ENCODE peak calls at places on chromosomes 2 and 18, in seven cellular contexts. K is CD4-positive, alpha-beta T cell; B is OCI-LY7; H is HCT116; I is NB4; A is foreskin fibroblast; T is K562. C is an unnamed sample.

GRCh38 chr2:65481961-65482360 is 49.6 kb upstream of the SPRED2 start:
- DNase-seq in I (no peak), H (no peak), B (no peak), K (no peak), T (no peak), A (no peak), C (no peak)

GRCh38 chr18:35409921-35410320 is 32.8 kb upstream of the ZNF396 start:
- DNase-seq in H (no peak), A (peak), B (no peak), T (peak), I (no peak), K (no peak), C (no peak)

GRCh38 chr2:222950886-222951285 is 90.0 kb downstream of the ACSL3 start:
- DNase-seq in A (peak), B (no peak), H (no peak), T (no peak), K (no peak), I (no peak), C (no peak)

GRCh38 chr2:28821295-28821958 is 10.8 kb downstream of the SPDYA start:
- DNase-seq in H (peak), I (peak), K (peak), T (peak), A (peak), B (peak), C (peak)

GRCh38 chr2:226687641-226688253 is 111.9 kb downstream of the IRS1 start:
- DNase-seq in T (no peak), A (peak), B (no peak), K (no peak), H (no peak), I (no peak), C (no peak)

GRCh38 chr2:117979911-117980341 is 33.9 kb downstream of the CCDC93 start:
- DNase-seq in I (no peak), A (peak), H (no peak), B (no peak), K (no peak), T (no peak), C (no peak)

GRCh38 chr18:59820663-59821062 is 79.1 kb upstream of the PMAIP1 start:
- DNase-seq in H (no peak), A (peak), B (no peak), T (no peak), I (no peak), K (no peak), C (no peak)

GRCh38 chr2:20576598-20577115 is 74.2 kb downstream of the HS1BP3 start:
- DNase-seq in B (peak), A (no peak), K (peak), T (no peak), H (no peak), I (no peak), C (no peak)

GRCh38 chr2:197195591-197195990 is 115.0 kb downstream of the ANKRD44 start:
- DNase-seq in B (no peak), H (no peak), K (no peak), A (no peak), I (no peak), T (no peak), C (no peak)

GRCh38 chr2:66014450-66014849 is 420.5 kb upstream of the MEIS1 start:
- DNase-seq in A (no peak), I (no peak), B (no peak), T (no peak), H (no peak), K (no peak), C (no peak)

GRCh38 chr2:102708847-102709559 is 52.8 kb upstream of the TMEM182 start:
- DNase-seq in H (peak), B (no peak), K (no peak), T (no peak), A (peak), I (no peak), C (no peak)

GRCh38 chr2:48205137-48205798 is 299.0 kb upstream of the FBXO11 start:
- DNase-seq in H (no peak), K (no peak), A (peak), B (no peak), I (peak), T (no peak), C (no peak)
- TF ChIP-seq CTCF in H (no peak), K (no peak), A (no peak), B (no peak), I (peak), T (peak), C (no peak)

GRCh38 chr2:144519597-144519933 is 354 bp downstream of the ZEB2 start:
- DNase-seq in B (no peak), A (no peak), I (no peak), K (no peak), H (no peak), T (no peak), C (no peak)

GRCh38 chr2:144518744-144519596 is 949 bp downstream of the ZEB2 start:
- DNase-seq in T (no peak), H (no peak), I (peak), A (peak), B (peak), K (no peak), C (no peak)

GRCh38 chr2:144520718-144521487 is 984 bp upstream of the ZEB2 start:
- DNase-seq in H (no peak), I (no peak), A (peak), K (no peak), B (no peak), T (no peak), C (no peak)

GRCh38 chr2:144521702-144522101 is 1.8 kb upstream of the ZEB2 start:
- DNase-seq in A (peak), B (no peak), I (peak), T (no peak), K (no peak), H (no peak), C (no peak)

DNA sequence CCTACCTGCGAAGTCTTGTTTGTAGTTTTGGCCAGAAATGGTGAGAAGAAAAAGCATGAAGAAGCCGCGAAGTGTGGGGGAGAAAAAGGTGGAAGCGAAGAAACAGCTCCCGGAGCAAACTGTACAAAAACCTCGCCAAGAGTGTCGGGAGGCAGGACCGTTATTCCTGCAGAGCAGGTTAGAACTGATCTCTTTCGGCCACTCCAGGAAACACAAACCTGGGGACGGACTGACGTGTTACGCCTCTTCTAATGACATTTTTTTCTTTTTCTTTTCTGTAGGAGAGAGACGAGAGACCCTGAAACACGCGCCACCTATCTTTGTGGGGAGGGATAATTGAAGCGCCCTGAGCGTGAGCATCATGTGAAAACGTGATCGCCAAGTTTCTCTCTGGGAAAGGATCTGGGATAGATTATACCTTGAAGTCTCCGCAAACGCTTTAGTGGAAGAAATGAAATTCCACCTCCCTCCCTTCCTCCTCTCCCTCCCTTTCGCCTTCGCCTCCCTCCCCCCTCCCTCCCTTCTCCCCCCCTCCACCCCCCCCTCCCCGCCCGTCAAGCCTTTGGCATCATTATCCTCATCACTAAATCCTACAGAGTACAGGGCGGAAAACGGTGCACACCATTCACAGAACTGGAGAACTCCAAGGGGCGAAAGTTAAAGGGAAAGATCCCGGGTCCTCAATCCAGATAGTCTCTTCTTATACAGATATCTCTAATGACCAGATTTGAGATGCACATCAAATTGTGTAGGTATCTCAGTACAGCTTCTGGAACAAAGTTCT is at the start of gene ZEB2:
- DNase-seq in K (no peak), B (peak), H (peak), T (peak), A (peak), I (peak), C (peak)
- TF ChIP-seq CTCF in K (no peak), B (peak), H (peak), T (peak), A (peak), I (peak), C (peak)

GRCh38 chr2:88542668-88543067 is 84.6 kb downstream of the EIF2AK3 start:
- DNase-seq in T (no peak), K (no peak), B (no peak), I (no peak), A (no peak), H (no peak), C (no peak)

GRCh38 chr2:88543541-88544057 is 83.7 kb downstream of the EIF2AK3 start:
- DNase-seq in T (no peak), I (no peak), H (no peak), K (no peak), B (no peak), A (no peak), C (no peak)

GRCh38 chr2:88540346-88540745 is 86.9 kb downstream of the EIF2AK3 start:
- DNase-seq in B (no peak), I (peak), H (no peak), K (no peak), T (no peak), A (peak), C (no peak)

GRCh38 chr2:88549616-88550292 is 77.5 kb downstream of the EIF2AK3 start:
- DNase-seq in H (no peak), K (no peak), T (no peak), A (peak), B (no peak), I (no peak), C (peak)

GRCh38 chr2:88545118-88545517 is 82.1 kb downstream of the EIF2AK3 start:
- DNase-seq in A (peak), I (peak), T (peak), K (no peak), B (peak), H (peak), C (no peak)
- TF ChIP-seq CTCF in A (no peak), I (no peak), T (no peak), K (no peak), B (no peak), H (no peak), C (no peak)

DNA sequence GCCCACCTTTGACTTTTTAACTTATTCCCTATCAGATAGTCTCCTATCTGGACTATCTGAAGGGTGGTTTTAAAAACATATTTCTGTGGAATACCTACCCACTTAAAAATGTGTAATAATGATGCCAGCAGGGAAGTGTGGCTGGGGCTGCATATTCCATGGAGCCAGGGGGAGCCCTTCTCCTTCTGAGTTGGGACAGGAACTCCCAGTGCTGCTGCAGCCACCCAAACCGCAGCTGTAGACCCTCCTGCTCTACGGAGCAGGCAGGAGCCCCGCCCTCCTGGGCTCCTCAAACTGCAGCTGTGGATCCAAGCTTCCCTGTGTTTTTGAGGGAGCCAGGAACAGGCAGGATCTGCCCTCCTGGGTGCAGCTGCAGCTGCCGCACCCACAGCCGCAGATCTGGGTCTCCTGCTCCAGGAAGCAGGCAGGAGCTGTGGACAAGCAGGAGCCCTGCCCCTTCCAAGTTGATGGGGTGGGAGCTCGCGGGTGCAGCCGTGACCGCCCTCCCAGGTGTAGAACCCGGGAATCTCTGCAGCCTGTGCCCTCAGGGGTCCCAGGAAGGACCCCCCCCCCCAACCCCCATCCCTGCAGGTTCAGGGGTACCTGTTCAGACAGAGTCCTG is 57.8 kb downstream of the PDK1 start:
- DNase-seq in B (no peak), K (no peak), H (no peak), A (peak), T (no peak), I (no peak), C (no peak)
- TF ChIP-seq CTCF in B (no peak), K (no peak), H (no peak), A (peak), T (no peak), I (no peak), C (no peak)